ENCODE peak calls at places on chromosomes 2 and 18, in four cellular contexts. Y is dorsolateral prefrontal cortex, V is neural crest cell, B is IMR-90. G is an unnamed sample.

GRCh38 chr2:133568172-133568571 is at the start of gene NCKAP5:
- DNase-seq in Y (peak; percentile 7), V (peak; percentile 14), B (peak; percentile 82), G (no peak)

GRCh38 chr18:78494204-78494603 is 485.4 kb upstream of the SALL3 start:
- DNase-seq in Y (no peak), V (no peak), B (no peak), G (no peak)

GRCh38 chr2:116809074-116809473 is 1005.4 kb upstream of the DDX18 start:
- DNase-seq in Y (no peak), V (no peak), B (no peak), G (no peak)

GRCh38 chr2:121887513-121888188 is 132.2 kb downstream of the TSN start:
- DNase-seq in Y (no peak), V (no peak), B (no peak), G (no peak)

GRCh38 chr18:9782073-9782857 is 74.2 kb downstream of the RAB31 start:
- DNase-seq in Y (no peak), V (no peak), B (peak; percentile 96), G (no peak)

GRCh38 chr2:127080941-127081769 is 25.8 kb downstream of the BIN1 start:
- DNase-seq in Y (peak; percentile 60), V (no peak), B (no peak), G (peak; percentile 58)

GRCh38 chr18:59877366-59877765 is 22.4 kb upstream of the PMAIP1 start:
- DNase-seq in Y (no peak), V (no peak), B (no peak), G (no peak)

GRCh38 chr2:217826505-217826904 is 176.3 kb downstream of the TNS1 start:
- DNase-seq in Y (no peak), V (no peak), B (no peak), G (no peak)

GRCh38 chr2:112031473-112031872 is 23.6 kb upstream of the TMEM87B start:
- DNase-seq in Y (no peak), V (no peak), B (no peak), G (no peak)

GRCh38 chr2:10266133-10266620 is 36.5 kb upstream of the HPCAL1 start:
- DNase-seq in Y (no peak), V (no peak), B (peak; percentile 56), G (no peak)

GRCh38 chr2:240524963-240525718 is 32.6 kb downstream of the ANKMY1 start:
- DNase-seq in Y (no peak), V (no peak), B (no peak), G (no peak)

GRCh38 chr2:219056176-219056895 is 4.4 kb downstream of the IHH start:
- DNase-seq in Y (no peak), V (no peak), B (no peak), G (no peak)

GRCh38 chr2:160358051-160358450 is 135.6 kb downstream of the RBMS1 start:
- DNase-seq in Y (no peak), V (no peak), B (peak; percentile 80), G (no peak)

GRCh38 chr2:7539077-7539476 is 621.9 kb downstream of the RNF144A start:
- DNase-seq in Y (no peak), V (no peak), B (no peak), G (no peak)

GRCh38 chr2:71576541-71576940 is 123.2 kb downstream of the DYSF start:
- DNase-seq in Y (no peak), V (no peak), B (no peak), G (no peak)

GRCh38 chr2:218861645-218862318 is 2.2 kb downstream of the WNT6 start:
- DNase-seq in Y (no peak), V (no peak), B (no peak), G (no peak)

GRCh38 chr18:7847988-7848387 is 280.9 kb downstream of the PTPRM start:
- DNase-seq in Y (no peak), V (no peak), B (peak; percentile 18), G (no peak)

GRCh38 chr18:37265382-37265781 is 300.2 kb downstream of the CELF4 start:
- DNase-seq in Y (no peak), V (no peak), B (no peak), G (no peak)

GRCh38 chr2:239596298-239596697 is 195.5 kb upstream of the HDAC4 start:
- DNase-seq in Y (no peak), V (no peak), B (no peak), G (no peak)

GRCh38 chr2:127641846-127642510 is 4.0 kb upstream of the GPR17 start:
- DNase-seq in Y (no peak), V (no peak), B (no peak), G (no peak)

GRCh38 chr2:73993799-73994543 is 9.3 kb downstream of the TET3 start:
- DNase-seq in Y (no peak), V (no peak), B (no peak), G (no peak)

GRCh38 chr2:66428986-66429612 is 5.8 kb upstream of the MEIS1 start:
- DNase-seq in Y (no peak), V (no peak), B (peak; percentile 79), G (no peak)

GRCh38 chr2:203750669-203751068 is 44.2 kb downstream of the CD28 start:
- DNase-seq in Y (no peak), V (no peak), B (no peak), G (no peak)
- TF ChIP-seq CTCF in Y (no peak), V (no peak), B (no peak), G (no peak)

DNA sequence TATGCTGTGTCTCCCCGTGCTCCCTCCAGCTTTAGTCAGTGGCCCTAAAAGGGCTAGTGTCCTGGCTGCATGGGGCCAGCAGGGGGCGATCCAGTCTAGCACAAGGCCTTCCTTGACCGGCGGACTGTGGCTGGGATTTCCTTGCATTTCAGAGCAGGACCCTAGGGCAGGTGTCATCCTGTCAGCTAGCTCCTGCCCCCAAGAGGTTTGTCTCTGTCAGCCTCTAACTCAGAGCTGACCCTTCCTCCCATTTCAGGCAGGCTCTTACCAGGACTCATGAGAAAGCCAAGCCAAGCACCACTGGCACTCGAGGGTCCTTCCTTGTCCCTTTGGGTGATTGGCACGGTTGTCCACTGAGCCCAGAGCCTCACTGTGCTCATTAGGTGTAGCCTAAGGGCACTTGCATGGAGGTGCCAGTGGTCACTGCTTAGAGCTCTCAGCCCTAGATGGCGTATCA is 140.3 kb downstream of the RPIA start:
- DNase-seq in Y (no peak), V (no peak), B (peak; percentile 16), G (peak; percentile 70)
- TF ChIP-seq CTCF in Y (peak; percentile 47), V (peak; percentile 47), B (peak; percentile 50), G (peak; percentile 96)

DNA sequence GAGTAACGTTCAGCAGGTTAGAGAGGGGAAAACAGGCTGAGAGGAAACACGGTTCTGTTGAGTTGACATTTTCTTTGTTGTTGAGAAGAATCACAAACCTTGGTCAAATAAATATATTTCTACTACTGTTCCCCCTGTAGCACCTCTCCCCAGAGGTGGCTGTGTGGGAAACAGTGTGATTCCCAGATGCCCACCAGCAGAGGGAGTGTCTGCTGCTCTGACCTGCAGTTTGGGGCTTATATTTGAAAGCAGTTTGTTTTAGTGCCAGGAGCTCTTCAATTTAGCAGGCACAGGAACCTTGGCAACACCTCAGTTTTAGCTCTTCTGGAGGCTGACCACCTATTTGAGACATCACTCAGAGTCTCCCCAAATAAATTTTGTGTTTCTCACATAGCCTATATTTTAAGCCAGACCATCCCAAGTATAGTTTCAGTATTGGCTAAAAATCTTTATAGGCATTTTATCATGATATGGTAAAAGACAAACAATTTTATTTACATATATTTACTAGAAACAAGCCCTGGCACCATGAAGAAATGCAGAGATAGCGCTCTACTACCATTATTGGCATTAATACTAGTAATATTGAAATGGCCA is 75.7 kb downstream of the PIK3C3 start:
- DNase-seq in Y (no peak), V (peak; percentile 12), B (peak; percentile 24), G (no peak)
- TF ChIP-seq CTCF in Y (peak; percentile 37), V (peak; percentile 66), B (peak; percentile 50), G (peak; percentile 40)

DNA sequence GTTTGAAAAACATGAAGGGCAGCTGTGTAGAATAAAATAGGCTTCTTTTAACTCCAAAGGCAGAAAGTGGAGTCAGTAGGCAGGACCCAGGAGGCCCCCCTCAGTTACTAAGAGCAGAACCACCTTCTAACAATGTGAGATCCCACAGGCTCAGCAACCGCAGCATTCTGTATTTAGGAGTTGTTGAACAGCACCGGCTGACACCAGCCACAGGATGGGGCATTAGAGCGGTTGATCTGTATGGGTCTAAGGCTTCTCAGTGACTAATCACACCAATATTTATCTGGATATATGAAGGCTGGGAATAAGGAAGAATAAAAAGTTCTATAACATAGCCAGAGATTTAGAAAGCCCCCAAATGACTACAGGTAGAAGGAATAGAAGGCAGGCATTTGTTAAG is 51.7 kb downstream of the MYO5B start:
- DNase-seq in Y (no peak), V (no peak), B (no peak), G (no peak)
- TF ChIP-seq CTCF in Y (no peak), V (no peak), B (no peak), G (no peak)

DNA sequence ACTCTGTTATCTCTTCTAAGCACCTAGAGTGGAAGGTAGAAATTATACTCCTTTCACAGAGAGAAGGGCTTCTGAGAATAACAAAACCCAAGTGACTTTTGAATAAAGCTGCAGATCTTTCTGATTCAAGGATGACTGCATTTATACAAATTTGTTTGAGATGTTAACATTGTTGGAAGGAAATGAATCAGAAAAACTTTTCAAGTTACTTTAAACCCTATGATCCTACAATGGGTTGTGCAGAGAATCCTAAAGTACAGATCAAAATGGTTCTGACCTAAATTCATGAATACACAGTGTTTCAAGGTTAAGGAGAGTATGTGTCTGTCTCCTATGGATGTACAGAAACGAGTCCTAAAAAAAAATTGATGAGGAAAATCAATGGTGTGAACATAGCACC is 1.8 kb downstream of the RFTN2 start:
- DNase-seq in Y (no peak), V (no peak), B (no peak), G (no peak)
- TF ChIP-seq CTCF in Y (no peak), V (no peak), B (no peak), G (no peak)